ENCODE peak calls at places on chromosomes 3 and 15, in six cellular contexts. One of them, this sample, is unnamed.

GRCh38 chr15:67998599-67999122 is 55.5 kb upstream of the PIAS1 start:
- DNase-seq in heart left ventricle: no peak
- DNase-seq in breast epithelium: no peak
- DNase-seq in tibial nerve: no peak
- DNase-seq in pancreas: peak; percentile 64
- DNase-seq in BE2C: no peak
- DNase-seq in this sample: no peak

GRCh38 chr3:177658354-177658753 is 461.1 kb upstream of the TBL1XR1 start:
- DNase-seq in BE2C: no peak
- DNase-seq in pancreas: no peak
- DNase-seq in heart left ventricle: no peak
- DNase-seq in breast epithelium: no peak
- DNase-seq in tibial nerve: no peak
- DNase-seq in this sample: no peak

GRCh38 chr15:89136818-89137772 is 48.8 kb downstream of the ABHD2 start:
- DNase-seq in breast epithelium: no peak
- DNase-seq in BE2C: no peak
- DNase-seq in heart left ventricle: peak; percentile 76
- DNase-seq in pancreas: no peak
- DNase-seq in tibial nerve: no peak
- DNase-seq in this sample: no peak

GRCh38 chr3:79881431-79881830 is 113.6 kb upstream of the ROBO1 start:
- DNase-seq in breast epithelium: no peak
- DNase-seq in pancreas: no peak
- DNase-seq in heart left ventricle: no peak
- DNase-seq in tibial nerve: no peak
- DNase-seq in BE2C: no peak
- DNase-seq in this sample: no peak

GRCh38 chr15:68114356-68114755 is 60.2 kb downstream of the PIAS1 start:
- DNase-seq in heart left ventricle: no peak
- DNase-seq in tibial nerve: no peak
- DNase-seq in pancreas: no peak
- DNase-seq in breast epithelium: no peak
- DNase-seq in BE2C: no peak
- DNase-seq in this sample: no peak

GRCh38 chr3:193803288-193803687 is 210.3 kb downstream of the OPA1 start:
- DNase-seq in heart left ventricle: no peak
- DNase-seq in pancreas: no peak
- DNase-seq in breast epithelium: no peak
- DNase-seq in tibial nerve: no peak
- DNase-seq in BE2C: no peak
- DNase-seq in this sample: no peak

GRCh38 chr15:53354905-53355304 is 404.6 kb downstream of the WDR72 start:
- DNase-seq in heart left ventricle: no peak
- DNase-seq in tibial nerve: no peak
- DNase-seq in pancreas: no peak
- DNase-seq in breast epithelium: no peak
- DNase-seq in BE2C: no peak
- DNase-seq in this sample: no peak

GRCh38 chr15:71707230-71708051 is 102.9 kb upstream of the NR2E3 start:
- DNase-seq in heart left ventricle: no peak
- DNase-seq in pancreas: no peak
- DNase-seq in tibial nerve: no peak
- DNase-seq in BE2C: no peak
- DNase-seq in breast epithelium: no peak
- DNase-seq in this sample: no peak

GRCh38 chr3:46922426-46922825 is 44.9 kb downstream of the PTH1R start:
- DNase-seq in breast epithelium: no peak
- DNase-seq in BE2C: no peak
- DNase-seq in tibial nerve: no peak
- DNase-seq in heart left ventricle: no peak
- DNase-seq in pancreas: peak; percentile 30
- DNase-seq in this sample: no peak

GRCh38 chr15:59250249-59250648 is 43.6 kb downstream of the LDHAL6B start:
- DNase-seq in BE2C: no peak
- DNase-seq in breast epithelium: no peak
- DNase-seq in pancreas: no peak
- DNase-seq in heart left ventricle: no peak
- DNase-seq in tibial nerve: no peak
- DNase-seq in this sample: no peak

GRCh38 chr3:63450634-63451363 is 172.7 kb downstream of the SYNPR start:
- DNase-seq in breast epithelium: no peak
- DNase-seq in tibial nerve: no peak
- DNase-seq in pancreas: no peak
- DNase-seq in BE2C: no peak
- DNase-seq in heart left ventricle: no peak
- DNase-seq in this sample: no peak

GRCh38 chr3:187567741-187568140 is 102.5 kb downstream of the SST start:
- DNase-seq in BE2C: no peak
- DNase-seq in heart left ventricle: no peak
- DNase-seq in tibial nerve: no peak
- DNase-seq in pancreas: no peak
- DNase-seq in breast epithelium: no peak
- DNase-seq in this sample: no peak

GRCh38 chr15:67885848-67886247 is 46.0 kb upstream of the RNU6-1 start:
- DNase-seq in heart left ventricle: no peak
- DNase-seq in breast epithelium: no peak
- DNase-seq in tibial nerve: no peak
- DNase-seq in BE2C: no peak
- DNase-seq in pancreas: no peak
- DNase-seq in this sample: no peak

GRCh38 chr3:183619624-183620274 is 15.7 kb upstream of the KLHL24 start:
- DNase-seq in pancreas: no peak
- DNase-seq in BE2C: no peak
- DNase-seq in breast epithelium: no peak
- DNase-seq in tibial nerve: no peak
- DNase-seq in heart left ventricle: no peak
- DNase-seq in this sample: no peak

GRCh38 chr3:5568451-5568850 is 380.9 kb downstream of the EDEM1 start:
- DNase-seq in pancreas: no peak
- DNase-seq in heart left ventricle: no peak
- DNase-seq in BE2C: no peak
- DNase-seq in tibial nerve: no peak
- DNase-seq in breast epithelium: no peak
- DNase-seq in this sample: no peak

GRCh38 chr3:143315766-143316165 is 196.2 kb downstream of the CHST2 start:
- DNase-seq in BE2C: no peak
- DNase-seq in heart left ventricle: no peak
- DNase-seq in pancreas: no peak
- DNase-seq in tibial nerve: no peak
- DNase-seq in breast epithelium: no peak
- DNase-seq in this sample: no peak

GRCh38 chr3:182810574-182811268 is 17.4 kb downstream of the ATP11B start:
- DNase-seq in heart left ventricle: no peak
- DNase-seq in breast epithelium: no peak
- DNase-seq in pancreas: no peak
- DNase-seq in BE2C: no peak
- DNase-seq in tibial nerve: no peak
- DNase-seq in this sample: no peak

GRCh38 chr3:56856686-56857577 is 55.2 kb upstream of the ARHGEF3 start:
- DNase-seq in heart left ventricle: no peak
- DNase-seq in tibial nerve: no peak
- DNase-seq in BE2C: no peak
- DNase-seq in pancreas: no peak
- DNase-seq in breast epithelium: no peak
- DNase-seq in this sample: no peak

GRCh38 chr3:138889792-138890191 is 55.1 kb upstream of the PIK3CB start:
- DNase-seq in pancreas: no peak
- DNase-seq in tibial nerve: no peak
- DNase-seq in BE2C: no peak
- DNase-seq in heart left ventricle: no peak
- DNase-seq in breast epithelium: no peak
- DNase-seq in this sample: no peak

GRCh38 chr15:72197460-72198409 is at the start of gene GRAMD2A:
- DNase-seq in pancreas: peak; percentile 72
- DNase-seq in breast epithelium: no peak
- DNase-seq in heart left ventricle: no peak
- DNase-seq in BE2C: peak; percentile 61
- DNase-seq in tibial nerve: no peak
- DNase-seq in this sample: peak; percentile 69

GRCh38 chr15:70380484-70380883 is 282.8 kb upstream of the TLE3 start:
- DNase-seq in breast epithelium: no peak
- DNase-seq in pancreas: no peak
- DNase-seq in tibial nerve: no peak
- DNase-seq in BE2C: no peak
- DNase-seq in heart left ventricle: no peak
- DNase-seq in this sample: no peak

GRCh38 chr15:48693474-48693873 is 48.0 kb upstream of the FBN1 start:
- DNase-seq in pancreas: no peak
- DNase-seq in tibial nerve: no peak
- DNase-seq in BE2C: no peak
- DNase-seq in breast epithelium: no peak
- DNase-seq in heart left ventricle: no peak
- DNase-seq in this sample: no peak

GRCh38 chr3:50695031-50695430 is 20.3 kb downstream of the DOCK3 start:
- DNase-seq in pancreas: no peak
- DNase-seq in heart left ventricle: no peak
- DNase-seq in tibial nerve: no peak
- DNase-seq in BE2C: no peak
- DNase-seq in breast epithelium: no peak
- DNase-seq in this sample: no peak

DNA sequence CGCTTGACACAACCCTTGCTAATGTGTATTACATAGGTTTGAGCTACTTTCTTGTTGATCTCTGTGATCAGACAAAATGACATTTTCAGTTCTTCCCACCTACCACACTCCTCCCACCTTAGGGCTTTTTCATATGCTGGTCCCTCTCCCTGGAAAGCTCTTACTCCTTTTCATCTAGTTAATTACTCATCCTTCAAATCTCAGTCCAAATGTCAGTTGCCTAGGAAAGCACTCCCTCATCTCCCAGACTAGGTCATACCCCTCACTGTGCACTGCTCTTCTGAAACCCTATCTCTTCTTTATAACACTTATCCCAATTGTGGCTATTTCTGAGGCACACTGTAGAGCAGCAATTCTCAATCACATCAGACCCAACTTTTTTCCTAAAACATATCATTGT is 7.3 kb downstream of the ZNF106 start:
- DNase-seq in BE2C: no peak
- DNase-seq in breast epithelium: no peak
- DNase-seq in heart left ventricle: no peak
- DNase-seq in pancreas: no peak
- DNase-seq in tibial nerve: no peak
- DNase-seq in this sample: no peak
- H3K4me3 ChIP-seq in BE2C: no peak overlapping the region
- H3K4me3 ChIP-seq in breast epithelium: no peak overlapping the region
- H3K4me3 ChIP-seq in heart left ventricle: no peak overlapping the region
- H3K4me3 ChIP-seq in pancreas: no peak overlapping the region
- H3K4me3 ChIP-seq in tibial nerve: no peak overlapping the region
- H3K4me3 ChIP-seq in this sample: no peak overlapping the region

GRCh38 chr3:42827654-42828053 is 18.4 kb downstream of the ACKR2 start:
- DNase-seq in BE2C: no peak
- DNase-seq in pancreas: no peak
- DNase-seq in heart left ventricle: no peak
- DNase-seq in breast epithelium: no peak
- DNase-seq in tibial nerve: no peak
- DNase-seq in this sample: no peak
- H3K4me3 ChIP-seq in BE2C: no peak overlapping the region
- H3K4me3 ChIP-seq in pancreas: no peak overlapping the region
- H3K4me3 ChIP-seq in heart left ventricle: no peak overlapping the region
- H3K4me3 ChIP-seq in breast epithelium: no peak overlapping the region
- H3K4me3 ChIP-seq in tibial nerve: no peak overlapping the region
- H3K4me3 ChIP-seq in this sample: no peak overlapping the region

GRCh38 chr3:186221733-186222378 is 113.0 kb upstream of the ETV5 start:
- DNase-seq in pancreas: no peak
- DNase-seq in breast epithelium: no peak
- DNase-seq in heart left ventricle: no peak
- DNase-seq in BE2C: no peak
- DNase-seq in tibial nerve: no peak
- DNase-seq in this sample: no peak
- H3K4me3 ChIP-seq in pancreas: no peak overlapping the region
- H3K4me3 ChIP-seq in breast epithelium: no peak overlapping the region
- H3K4me3 ChIP-seq in heart left ventricle: no peak overlapping the region
- H3K4me3 ChIP-seq in BE2C: no peak overlapping the region
- H3K4me3 ChIP-seq in tibial nerve: no peak overlapping the region
- H3K4me3 ChIP-seq in this sample: no peak overlapping the region

GRCh38 chr3:53102601-53103147 is 27.6 kb downstream of the RFT1 start:
- DNase-seq in pancreas: peak; percentile 3
- DNase-seq in BE2C: no peak
- DNase-seq in breast epithelium: no peak
- DNase-seq in heart left ventricle: no peak
- DNase-seq in tibial nerve: peak; percentile 9
- DNase-seq in this sample: no peak

GRCh38 chr3:53104762-53105161 is 25.5 kb downstream of the RFT1 start:
- DNase-seq in breast epithelium: no peak
- DNase-seq in tibial nerve: no peak
- DNase-seq in pancreas: peak; percentile 16
- DNase-seq in BE2C: no peak
- DNase-seq in heart left ventricle: no peak
- DNase-seq in this sample: no peak

GRCh38 chr3:53103566-53104296 is 26.5 kb downstream of the RFT1 start:
- DNase-seq in breast epithelium: no peak
- DNase-seq in BE2C: no peak
- DNase-seq in pancreas: peak; percentile 32
- DNase-seq in tibial nerve: no peak
- DNase-seq in heart left ventricle: no peak
- DNase-seq in this sample: no peak

GRCh38 chr3:53100818-53101466 is 29.3 kb downstream of the RFT1 start:
- DNase-seq in breast epithelium: no peak
- DNase-seq in heart left ventricle: no peak
- DNase-seq in pancreas: no peak
- DNase-seq in BE2C: no peak
- DNase-seq in tibial nerve: no peak
- DNase-seq in this sample: no peak

DNA sequence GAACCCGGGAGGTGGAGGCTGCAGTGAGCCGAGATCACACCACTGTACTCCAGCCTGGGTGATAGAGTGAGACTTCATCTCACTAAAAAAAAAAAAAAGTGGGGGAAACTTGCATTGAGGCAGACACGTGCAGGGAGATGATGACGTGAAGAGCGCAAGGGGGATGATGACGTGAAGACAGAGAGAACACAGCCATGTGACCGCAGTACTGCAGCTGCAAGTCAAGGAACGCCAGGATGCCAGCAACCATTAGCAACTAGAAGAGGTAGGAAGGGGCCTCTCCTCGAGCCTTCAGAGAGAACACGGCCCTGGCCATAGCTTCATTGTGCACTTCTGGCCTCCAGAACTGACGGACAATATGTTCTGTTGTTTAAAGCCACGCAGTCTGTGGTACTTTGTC is 28.3 kb downstream of the RFT1 start:
- DNase-seq in breast epithelium: no peak
- DNase-seq in heart left ventricle: no peak
- DNase-seq in BE2C: no peak
- DNase-seq in pancreas: peak; percentile 3
- DNase-seq in tibial nerve: no peak
- DNase-seq in this sample: no peak
- H3K4me3 ChIP-seq in breast epithelium: no peak overlapping the region
- H3K4me3 ChIP-seq in heart left ventricle: no peak overlapping the region
- H3K4me3 ChIP-seq in BE2C: no peak overlapping the region
- H3K4me3 ChIP-seq in pancreas: no peak overlapping the region
- H3K4me3 ChIP-seq in tibial nerve: no peak overlapping the region
- H3K4me3 ChIP-seq in this sample: no peak overlapping the region